ENCODE peak calls at places on chromosomes 1 and 21, in nine cellular contexts. S is body of pancreas; D is IMR-90; F is stomach; M is CD8-positive, alpha-beta memory T cell; Y is GM23338; J is cardiac muscle cell; E is H1; C is right atrium auricular region. H is an unnamed sample.

GRCh38 chr1:89827902-89828301 is 7.1 kb downstream of the LRRC8D start:
- DNase-seq in D (no peak), J (no peak), M (no peak), C (no peak), S (no peak), E (no peak), Y (no peak), F (no peak), H (no peak)

GRCh38 chr1:101055623-101056022 is 30.0 kb upstream of the DPH5 start:
- DNase-seq in Y (no peak), E (no peak), S (no peak), F (no peak), C (no peak), M (no peak), D (no peak), J (no peak), H (no peak)

GRCh38 chr1:219489636-219490035 is 123.3 kb downstream of the ZC3H11B start:
- DNase-seq in F (no peak), M (no peak), Y (no peak), E (no peak), C (no peak), D (no peak), S (no peak), J (no peak), H (no peak)

GRCh38 chr1:19385869-19386591 is 73.9 kb downstream of the SLC66A1 start:
- DNase-seq in F (peak; percentile 79), M (no peak), S (peak; percentile 63), J (peak; percentile 85), C (peak; percentile 84), E (no peak), D (peak; percentile 65), Y (no peak), H (no peak)

GRCh38 chr21:16279658-16280581 is 550.1 kb downstream of the USP25 start:
- DNase-seq in D (peak; percentile 10), Y (peak; percentile 62), C (no peak), J (peak; percentile 78), E (peak; percentile 49), S (peak; percentile 9), M (no peak), F (no peak), H (no peak)

GRCh38 chr1:226226601-226227000 is 3.1 kb downstream of the MIXL1 start:
- DNase-seq in D (no peak), E (no peak), Y (no peak), C (no peak), J (no peak), F (no peak), M (no peak), S (no peak), H (no peak)

GRCh38 chr1:67100833-67101232 is 33.9 kb downstream of the C1orf141 start:
- DNase-seq in Y (no peak), S (no peak), F (no peak), M (no peak), D (peak; percentile 15), J (peak; percentile 12), C (no peak), E (no peak), H (no peak)

GRCh38 chr1:42941640-42942330 is 16.9 kb downstream of the SLC2A1 start:
- DNase-seq in E (no peak), D (peak; percentile 82), C (peak; percentile 84), F (peak; percentile 84), J (peak; percentile 78), M (no peak), S (peak; percentile 66), Y (no peak), H (no peak)

DNA sequence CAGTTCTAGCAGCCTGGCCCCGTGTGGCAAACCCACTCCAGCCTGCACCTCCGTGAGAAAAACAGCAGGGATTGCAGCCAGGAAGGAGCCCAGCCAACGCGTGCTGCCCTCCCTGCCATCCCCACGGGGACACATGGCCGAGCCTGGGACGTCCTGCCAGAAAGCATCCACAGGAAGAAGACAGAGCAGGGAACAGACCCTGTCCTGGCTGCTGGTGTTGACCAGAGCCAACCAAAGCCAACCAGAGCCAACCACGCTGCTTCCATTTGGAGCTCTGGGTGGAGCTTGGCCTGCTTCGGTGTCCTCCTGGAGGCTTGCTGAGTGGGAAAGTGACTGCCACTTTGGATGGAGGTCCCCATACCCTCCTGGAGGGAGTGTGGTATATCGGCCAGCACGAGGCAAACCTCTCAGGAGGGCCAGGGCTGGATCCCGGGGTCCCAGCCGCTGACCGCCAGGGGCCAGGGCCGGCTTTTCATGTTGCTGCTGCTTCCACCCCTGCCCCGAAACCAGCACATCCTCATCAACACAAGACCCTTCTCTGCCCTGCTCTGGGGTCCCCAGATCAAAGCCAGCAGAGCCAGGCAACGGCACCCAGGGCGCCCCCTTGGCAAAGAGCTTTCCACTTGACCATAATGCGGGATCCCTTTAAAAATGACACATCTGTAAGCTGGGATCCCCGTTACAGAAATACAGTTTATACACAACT is 80.6 kb upstream of the ARHGEF16 start:
- DNase-seq in S (no peak), F (no peak), Y (no peak), C (no peak), E (no peak), D (no peak), J (no peak), M (no peak), H (no peak)
- H3K27me3 ChIP-seq in S (no peaks in the 10 kb centered on the region), F (peaks cover 8% of the 10 kb centered on the region), Y (no peaks in the 10 kb centered on the region), C (no peaks in the 10 kb centered on the region), E (no peaks in the 10 kb centered on the region), D (no peaks in the 10 kb centered on the region), J (no peaks in the 10 kb centered on the region), M (no peaks in the 10 kb centered on the region), H (no peaks in the 10 kb centered on the region)

GRCh38 chr1:205596876-205597275 is 34.9 kb downstream of the ELK4 start:
- DNase-seq in M (no peak), J (no peak), D (no peak), E (peak; percentile 36), S (no peak), C (peak; percentile 34), F (no peak), Y (no peak), H (no peak)

GRCh38 chr1:205593967-205594366 is 37.8 kb downstream of the ELK4 start:
- DNase-seq in J (no peak), D (no peak), S (no peak), Y (no peak), M (no peak), C (peak; percentile 51), E (peak; percentile 39), F (no peak), H (no peak)

GRCh38 chr1:205595861-205596260 is 36.0 kb downstream of the ELK4 start:
- DNase-seq in S (no peak), E (peak; percentile 27), M (no peak), J (no peak), C (no peak), F (no peak), D (no peak), Y (no peak), H (no peak)

GRCh38 chr1:205594846-205595245 is 37.0 kb downstream of the ELK4 start:
- DNase-seq in M (no peak), S (no peak), E (peak; percentile 24), J (no peak), C (peak; percentile 55), D (no peak), Y (no peak), F (no peak), H (no peak)

GRCh38 chr1:205595435-205595834 is 36.4 kb downstream of the ELK4 start:
- DNase-seq in S (no peak), D (no peak), C (no peak), F (no peak), E (no peak), J (no peak), Y (no peak), M (no peak), H (no peak)
- H3K36me3 ChIP-seq in S (no peaks in the 10 kb centered on the region), D (no peaks in the 10 kb centered on the region), C (no peaks in the 10 kb centered on the region), F (peaks cover 32% of the 10 kb centered on the region), E (peaks cover 3% of the 10 kb centered on the region), J (no peaks in the 10 kb centered on the region), Y (no peaks in the 10 kb centered on the region), M (no peaks in the 10 kb centered on the region), H (peaks cover 13% of the 10 kb centered on the region)

DNA sequence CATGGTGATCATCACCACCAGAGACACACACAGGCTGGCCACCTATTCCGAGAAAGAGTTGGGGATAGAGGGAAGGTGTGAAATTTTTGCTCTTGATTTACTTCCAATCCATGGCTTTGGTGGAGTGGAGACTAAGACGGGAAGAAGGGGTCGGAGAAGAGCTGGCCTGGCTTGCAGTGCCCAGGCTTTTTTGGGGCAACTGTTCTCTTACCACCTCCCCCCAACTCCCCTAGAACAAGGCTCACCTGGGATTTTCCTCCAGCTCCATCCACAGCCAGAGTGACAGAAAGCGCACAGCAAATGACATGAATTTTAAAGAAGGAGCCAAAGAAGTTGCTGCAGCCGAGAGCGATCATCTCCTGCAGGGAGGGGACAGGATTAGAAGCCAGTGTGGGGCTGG is 16.0 kb downstream of the SLC26A9 start:
- DNase-seq in E (no peak), J (no peak), S (no peak), C (no peak), M (no peak), Y (no peak), F (no peak), D (no peak), H (no peak)
- H3K27ac ChIP-seq in E (no peak overlapping the region), J (no peak overlapping the region), S (no peak overlapping the region), C (no peak overlapping the region), M (no peak overlapping the region), Y (no peak overlapping the region), F (no peak overlapping the region), D (no peak overlapping the region), H (no peak overlapping the region)

GRCh38 chr21:26126168-26126553 is 44.4 kb downstream of the APP start:
- DNase-seq in M (no peak), E (no peak), S (no peak), Y (no peak), D (no peak), J (no peak), F (no peak), C (no peak), H (no peak)

GRCh38 chr21:26124896-26125295 is 45.7 kb downstream of the APP start:
- DNase-seq in Y (no peak), D (no peak), S (peak; percentile 54), M (no peak), E (no peak), C (no peak), F (no peak), J (no peak), H (no peak)

GRCh38 chr21:26125433-26126167 is 45.0 kb downstream of the APP start:
- DNase-seq in M (no peak), F (no peak), Y (no peak), C (no peak), D (peak; percentile 28), E (no peak), S (no peak), J (no peak), H (no peak)

GRCh38 chr21:26127918-26128317 is 42.7 kb downstream of the APP start:
- DNase-seq in C (no peak), D (peak; percentile 69), S (no peak), E (no peak), M (no peak), F (no peak), J (peak; percentile 45), Y (no peak), H (no peak)

DNA sequence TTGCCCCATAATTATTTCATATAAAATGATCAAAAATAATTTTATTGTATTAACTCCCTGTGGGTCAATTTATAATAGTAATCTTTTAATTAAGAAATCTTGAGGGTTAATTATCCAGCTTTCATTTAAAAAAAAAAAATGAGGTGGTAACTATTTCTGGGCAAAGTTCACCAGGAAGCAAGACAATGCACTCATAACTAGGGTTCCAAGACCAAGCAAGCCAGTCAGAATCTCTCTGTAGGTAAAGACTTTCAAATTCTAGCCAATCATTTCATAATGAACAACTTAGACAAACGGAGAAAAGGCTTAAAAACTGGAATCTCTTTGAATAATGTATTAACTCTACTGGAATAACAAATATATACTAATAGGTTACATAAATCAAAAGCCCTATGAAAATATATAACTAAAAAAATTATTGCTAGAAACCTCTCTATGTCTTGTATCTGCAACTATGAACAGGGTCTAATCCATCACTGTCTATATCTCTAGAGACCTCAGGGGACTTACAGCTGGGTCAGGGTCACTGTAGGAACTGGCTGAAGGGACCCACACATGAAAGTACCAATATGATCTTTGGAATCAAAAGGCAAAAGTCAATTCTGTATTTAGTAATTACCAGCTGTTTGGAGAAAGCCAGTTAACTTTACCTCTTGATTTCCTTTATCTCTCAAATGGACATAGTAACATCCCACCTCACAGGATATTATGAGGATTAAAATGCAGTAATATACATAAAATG is 43.3 kb downstream of the APP start:
- DNase-seq in F (no peak), E (no peak), S (no peak), M (no peak), C (no peak), J (no peak), Y (no peak), D (no peak), H (no peak)
- H3K27me3 ChIP-seq in F (no peaks in the 10 kb centered on the region), E (no peaks in the 10 kb centered on the region), S (no peaks in the 10 kb centered on the region), M (no peaks in the 10 kb centered on the region), C (no peaks in the 10 kb centered on the region), J (no peaks in the 10 kb centered on the region), Y (no peaks in the 10 kb centered on the region), D (no peaks in the 10 kb centered on the region), H (no peaks in the 10 kb centered on the region)

H was measured in CD8-positive, alpha-beta T cell.